ENCODE peak calls at places on chromosomes 3 and 15, in five cellular contexts. M is fibroblast of pulmonary artery; K is CD8-positive, alpha-beta T cell; X is tibial nerve; H is BJ. R is an unnamed sample.

GRCh38 chr3:84538597-84538996 is 420.2 kb upstream of the CADM2 start:
- DNase-seq in M (no peak), K (no peak), H (no peak), X (no peak), R (no peak)

GRCh38 chr3:170410428-170411029 is 8.1 kb upstream of the CLDN11 start:
- DNase-seq in H (no peak), X (no peak), M (peak), K (no peak), R (peak)

GRCh38 chr3:22297436-22297835 is 546.4 kb upstream of the ZNF385D start:
- DNase-seq in X (no peak), K (no peak), M (no peak), H (no peak), R (no peak)

GRCh38 chr3:39192490-39193092 is at the start of gene XIRP1:
- DNase-seq in H (no peak), X (no peak), M (no peak), K (no peak), R (peak)

GRCh38 chr15:78076231-78077052 is 1.1 kb downstream of the TBC1D2B start:
- DNase-seq in K (no peak), M (no peak), X (no peak), H (no peak), R (no peak)

GRCh38 chr3:187750041-187750512 is 4.8 kb upstream of the BCL6 start:
- DNase-seq in X (no peak), K (no peak), M (no peak), H (no peak), R (peak)

GRCh38 chr15:68921926-68922325 is 8.4 kb upstream of the SPESP1 start:
- DNase-seq in X (no peak), K (no peak), M (no peak), H (no peak), R (peak)

GRCh38 chr3:58025824-58026579 is 17.8 kb downstream of the FLNB start:
- DNase-seq in H (no peak), X (no peak), M (peak), K (no peak), R (peak)

GRCh38 chr15:100112061-100112420 is 229.7 kb downstream of the ADAMTS17 start:
- DNase-seq in M (no peak), H (no peak), X (no peak), K (no peak), R (no peak)

GRCh38 chr15:77025941-77026411 is 31.1 kb downstream of the PSTPIP1 start:
- DNase-seq in X (no peak), K (no peak), H (no peak), M (no peak), R (no peak)

GRCh38 chr3:72270072-72270611 is 485.2 kb upstream of the PROK2 start:
- DNase-seq in M (peak), K (no peak), X (peak), H (peak), R (peak)

GRCh38 chr3:75218577-75218976 is 445.6 kb upstream of the FRG2C start:
- DNase-seq in X (no peak), M (no peak), H (no peak), K (no peak), R (no peak)

GRCh38 chr3:61967019-61967418 is 405.6 kb downstream of the PTPRG start:
- DNase-seq in M (no peak), H (no peak), K (no peak), X (no peak), R (no peak)

GRCh38 chr15:20352241-20353200 is 189.1 kb downstream of the GOLGA6L6 start:
- DNase-seq in M (no peak), X (no peak), H (no peak), K (no peak), R (no peak)

GRCh38 chr3:196194542-196194915 is 16.7 kb downstream of the ZDHHC19 start:
- DNase-seq in K (no peak), H (no peak), M (no peak), X (no peak), R (no peak)

GRCh38 chr3:82739390-82739789 is 977.9 kb upstream of the GBE1 start:
- DNase-seq in K (no peak), H (no peak), M (no peak), X (no peak), R (no peak)

GRCh38 chr15:38524156-38524555 is 40.5 kb downstream of the RASGRP1 start:
- DNase-seq in X (no peak), M (peak), H (no peak), K (no peak), R (peak)

GRCh38 chr3:127428344-127429001 is 140.6 kb upstream of the PRR20G start:
- DNase-seq in H (no peak), M (no peak), K (no peak), X (no peak), R (no peak)

GRCh38 chr3:69143605-69144004 is 21.2 kb upstream of the LMOD3 start:
- DNase-seq in H (no peak), K (no peak), X (no peak), M (peak), R (peak)

GRCh38 chr15:51735211-51735610 is 2.2 kb downstream of the LYSMD2 start:
- DNase-seq in X (no peak), M (no peak), H (no peak), K (peak), R (no peak)

GRCh38 chr3:196008387-196008786 is 73.5 kb downstream of the TFRC start:
- DNase-seq in H (no peak), X (no peak), M (no peak), K (no peak), R (no peak)

GRCh38 chr15:61169275-61169903 is 59.7 kb downstream of the RORA start:
- DNase-seq in H (no peak), X (no peak), M (no peak), K (no peak), R (no peak)

GRCh38 chr15:73989001-73989798 is 2.9 kb downstream of the STOML1 start:
- DNase-seq in K (no peak), X (no peak), H (no peak), M (peak), R (peak)

GRCh38 chr3:121855555-121855954 is 20.5 kb downstream of the EAF2 start:
- DNase-seq in H (no peak), X (no peak), M (peak), K (no peak), R (peak)
- TF ChIP-seq CTCF in H (peak), X (no peak), M (peak), K (no peak), R (peak)

DNA sequence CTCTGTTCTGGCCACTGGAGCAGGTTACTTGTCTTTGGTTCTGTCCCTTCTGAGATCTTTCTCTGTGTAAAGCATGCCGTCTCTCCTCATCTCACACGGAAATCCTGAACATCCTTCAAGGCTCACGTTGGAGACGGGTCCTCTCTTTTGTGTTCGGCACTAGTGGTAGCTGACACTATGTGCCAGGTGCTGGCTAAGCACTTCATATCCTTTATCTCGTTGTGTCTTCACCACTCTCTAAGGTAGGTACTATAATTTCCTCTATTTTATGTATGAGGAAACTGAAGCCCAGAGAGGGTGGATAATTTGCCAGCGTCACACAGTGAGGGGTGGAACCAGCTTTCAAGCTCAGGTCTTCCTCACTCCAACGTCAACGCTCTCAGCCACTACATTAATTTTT is 1.2 kb downstream of the IFT122 start:
- DNase-seq in M (no peak), K (no peak), H (no peak), X (no peak), R (peak)
- H3K4me3 ChIP-seq in M (peak), K (peak), H (peak), X (peak), R (peak)

GRCh38 chr3:177931346-177931745 is 604.9 kb upstream of the KCNMB2 start:
- DNase-seq in K (no peak), M (no peak), X (no peak), H (no peak), R (no peak)

GRCh38 chr3:177929310-177929709 is 606.9 kb upstream of the KCNMB2 start:
- DNase-seq in M (no peak), H (no peak), X (no peak), K (no peak), R (peak)

GRCh38 chr3:177932750-177933660 is 603.2 kb upstream of the KCNMB2 start:
- DNase-seq in M (peak), K (no peak), H (no peak), X (no peak), R (peak)

GRCh38 chr3:177932346-177932745 is 603.9 kb upstream of the KCNMB2 start:
- DNase-seq in K (no peak), X (no peak), M (peak), H (no peak), R (peak)

DNA sequence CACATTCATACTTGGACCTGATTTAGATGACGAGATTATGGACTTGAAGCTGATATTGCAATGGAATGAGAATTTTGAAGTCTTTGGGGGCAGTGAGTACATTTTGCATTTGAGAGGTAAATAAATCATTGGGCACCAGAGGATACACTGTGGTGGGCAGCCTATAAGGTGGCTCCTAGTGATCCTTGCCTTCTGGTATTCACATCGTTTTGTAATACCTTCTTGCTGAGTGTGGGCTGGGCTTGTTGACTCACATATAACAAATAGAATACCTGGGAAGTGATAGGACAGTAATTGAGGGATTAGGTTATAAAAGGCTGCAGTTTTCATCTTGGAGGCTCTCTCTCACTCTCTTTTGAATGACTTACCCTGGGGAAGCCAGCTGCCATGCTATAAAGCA is 605.5 kb upstream of the KCNMB2 start:
- DNase-seq in K (no peak), H (no peak), M (no peak), X (no peak), R (no peak)
- TF ChIP-seq CTCF in K (no peak), H (no peak), M (no peak), X (no peak), R (no peak)

GRCh38 chr3:171770689-171771620 is 39.3 kb downstream of the PLD1 start:
- DNase-seq in K (no peak), M (peak), H (no peak), X (no peak), R (peak)
- H3K4me3 ChIP-seq in K (no peak), M (peak), H (no peak), X (peak), R (peak)

GRCh38 chr15:89247441-89247840 is 3.7 kb downstream of the FANCI start:
- DNase-seq in M (peak), X (no peak), K (no peak), H (no peak), R (no peak)

GRCh38 chr15:89244512-89244869 is 712 bp downstream of the FANCI start:
- DNase-seq in K (no peak), H (no peak), M (no peak), X (no peak), R (no peak)

GRCh38 chr15:89243046-89243690 is 611 bp upstream of the FANCI start:
- DNase-seq in M (peak), H (no peak), K (no peak), X (no peak), R (peak)

GRCh38 chr15:89248584-89248983 is 4.8 kb downstream of the FANCI start:
- DNase-seq in K (no peak), H (no peak), M (no peak), X (no peak), R (no peak)

DNA sequence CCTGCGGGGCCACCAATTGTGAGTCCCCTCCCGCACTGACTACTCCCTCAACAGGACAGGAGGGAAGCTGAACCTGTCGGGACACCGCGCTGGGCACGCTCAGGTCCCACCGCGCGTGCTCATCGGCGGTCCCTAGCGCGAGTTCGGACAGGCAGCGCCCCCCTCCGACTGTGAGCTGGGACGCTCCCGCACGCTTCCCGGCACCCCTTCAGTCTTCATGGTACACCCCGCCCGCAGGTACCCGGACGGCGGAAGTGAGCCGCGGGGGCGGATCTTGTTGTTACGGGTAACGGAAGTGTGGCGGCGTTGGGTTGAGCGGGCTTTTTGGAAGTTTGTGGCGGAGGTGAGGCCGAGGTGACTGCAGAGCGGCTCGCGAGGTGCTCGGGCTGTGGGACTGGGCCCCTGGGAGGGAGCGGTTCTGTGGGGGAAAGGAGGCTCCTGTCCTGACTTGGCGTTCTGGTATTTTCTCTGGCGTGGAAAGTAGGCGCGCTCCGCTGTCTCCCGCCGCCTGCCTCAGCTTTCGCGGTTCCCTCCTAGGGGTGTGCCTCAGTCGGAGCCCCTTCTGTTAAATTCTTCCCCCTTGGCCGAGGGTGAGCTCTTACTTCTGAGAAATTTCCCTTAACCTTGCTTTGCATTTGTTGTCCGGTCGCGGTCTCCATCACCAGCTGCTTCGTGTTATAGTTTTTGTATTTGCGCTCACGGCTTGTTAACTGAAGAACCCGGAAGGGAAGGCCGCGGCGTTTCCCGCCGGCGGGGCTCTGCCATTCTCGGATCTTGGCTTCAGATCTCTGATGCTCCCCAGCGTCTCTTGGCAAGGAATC is at the start of gene FANCI:
- DNase-seq in K (peak), M (peak), H (peak), X (peak), R (peak)
- TF ChIP-seq CTCF in K (no peak), M (peak), H (peak), X (peak), R (peak)

DNA sequence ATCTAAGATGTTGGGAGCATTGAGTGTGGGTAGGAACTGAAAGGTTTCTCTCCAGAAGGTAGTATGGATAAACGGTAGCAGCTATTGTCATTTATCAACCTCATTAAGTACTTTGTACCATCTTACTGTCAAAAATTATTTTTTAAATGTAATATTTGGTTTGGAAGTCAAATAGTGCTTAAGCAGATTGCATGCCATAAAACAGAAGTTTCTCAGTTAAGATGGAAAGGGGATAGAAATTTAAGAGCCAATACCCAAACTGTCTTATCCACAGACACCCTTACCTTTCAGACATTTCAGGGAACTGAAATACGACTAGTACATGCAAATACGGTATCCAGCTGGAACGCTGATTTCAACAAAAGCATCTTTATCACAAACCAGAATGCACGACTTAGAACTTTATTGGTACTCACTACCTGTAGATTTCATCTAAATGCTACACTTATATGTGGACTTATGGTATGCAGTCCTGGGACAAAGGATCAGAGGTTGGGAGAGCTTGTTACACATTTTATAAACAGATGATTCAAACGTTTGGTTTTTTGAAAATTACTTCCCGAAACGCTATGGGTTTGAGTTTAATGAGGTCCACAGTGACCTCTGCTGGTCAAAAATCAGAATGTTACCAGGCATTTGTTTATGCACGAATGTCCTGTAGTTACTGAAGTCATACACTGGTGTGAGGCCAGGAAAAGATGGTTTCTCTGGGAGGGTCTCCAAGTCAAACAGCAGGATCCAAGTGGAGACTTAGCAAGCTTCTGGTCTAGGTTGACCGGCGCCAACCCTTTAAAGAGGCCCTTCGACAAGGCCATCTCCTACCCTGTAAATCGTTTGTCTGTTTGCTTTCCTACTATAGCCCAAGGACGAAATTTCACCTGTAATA is 45.7 kb upstream of the DUT start:
- DNase-seq in X (no peak), M (peak), K (peak), H (peak), R (peak)
- H3K4me3 ChIP-seq in X (peak), M (peak), K (no peak), H (no peak), R (no peak)